ENCODE peak calls at places on chromosomes 4 and X, in six cellular contexts. S is HL-60, Y is GM23338, V is HepG2, W is HCT116, O is SK-N-SH. H is an unnamed sample.
A peak's percentile ranks its signal among the peaks of the same experiment; 100 is the strongest.

GRCh38 chr4:152165146-152165545 is 370.7 kb downstream of the FBXW7 start:
- DNase-seq in S (no peak), Y (peak; percentile 69), V (no peak), W (no peak), O (no peak), H (no peak)

GRCh38 chr4:180617203-180617602 is 1626.0 kb upstream of the TENM3 start:
- DNase-seq in S (no peak), Y (peak; percentile 11), V (peak; percentile 61), W (no peak), O (no peak), H (no peak)

GRCh38 chrX:153873282-153874090 is 12.5 kb downstream of the L1CAM start:
- DNase-seq in S (no peak), Y (no peak), V (no peak), W (no peak), O (peak; percentile 90), H (no peak)

GRCh38 chrX:53433651-53434639 is at the start of gene HSD17B10:
- DNase-seq in S (peak; percentile 92), Y (peak; percentile 96), V (peak; percentile 69), W (peak; percentile 48), O (peak; percentile 95), H (no peak)

GRCh38 chr4:169975131-169975836 is 50.9 kb downstream of the MFAP3L start:
- DNase-seq in S (no peak), Y (no peak), V (no peak), W (no peak), O (no peak), H (no peak)

GRCh38 chr4:1985287-1985686 is 23.5 kb downstream of the NELFA start:
- DNase-seq in S (no peak), Y (no peak), V (no peak), W (no peak), O (no peak), H (no peak)

GRCh38 chrX:105323951-105324350 is 103.5 kb upstream of the TEX13A start:
- DNase-seq in S (no peak), Y (no peak), V (no peak), W (no peak), O (no peak), H (no peak)

GRCh38 chr4:2436761-2437474 is 18.2 kb downstream of the CFAP99 start:
- DNase-seq in S (no peak), Y (no peak), V (no peak), W (no peak), O (no peak), H (no peak)

GRCh38 chr4:174926958-174927357 is 8.8 kb downstream of the ADAM29 start:
- DNase-seq in S (no peak), Y (no peak), V (no peak), W (no peak), O (no peak), H (no peak)

GRCh38 chr4:5152521-5152920 is 101.2 kb downstream of the STK32B start:
- DNase-seq in S (no peak), Y (no peak), V (no peak), W (no peak), O (no peak), H (no peak)

GRCh38 chr4:179353791-179354190 is 1911.6 kb upstream of the AGA start:
- DNase-seq in S (no peak), Y (no peak), V (no peak), W (no peak), O (no peak), H (no peak)

GRCh38 chr4:141099326-141099725 is 33.9 kb downstream of the RNF150 start:
- DNase-seq in S (no peak), Y (no peak), V (no peak), W (no peak), O (no peak), H (no peak)

GRCh38 chr4:125085-125820 is 952 bp downstream of the ZNF718 start:
- DNase-seq in S (peak; percentile 67), Y (peak; percentile 85), V (no peak), W (no peak), O (no peak), H (no peak)

GRCh38 chr4:121226362-121226761 is 62.2 kb upstream of the TNIP3 start:
- DNase-seq in S (no peak), Y (peak; percentile 15), V (no peak), W (no peak), O (no peak), H (no peak)

GRCh38 chr4:109611045-109611616 is 51.1 kb downstream of the MCUB start:
- DNase-seq in S (no peak), Y (no peak), V (peak; percentile 6), W (no peak), O (no peak), H (no peak)

GRCh38 chr4:111228874-111229273 is 606.0 kb upstream of the PITX2 start:
- DNase-seq in S (no peak), Y (no peak), V (no peak), W (no peak), O (no peak), H (no peak)

GRCh38 chr4:26062221-26062620 is 148.2 kb downstream of the SMIM20 start:
- DNase-seq in S (no peak), Y (no peak), V (no peak), W (no peak), O (no peak), H (no peak)

GRCh38 chrX:54921427-54922021 is 900 bp downstream of the TRO start:
- DNase-seq in S (no peak), Y (peak; percentile 78), V (peak; percentile 40), W (no peak), O (peak; percentile 83), H (no peak)

GRCh38 chrX:112840382-112841113 is at the start of gene AMOT:
- DNase-seq in S (peak; percentile 24), Y (peak; percentile 84), V (peak; percentile 1), W (peak; percentile 42), O (peak; percentile 83), H (no peak)

GRCh38 chr4:189092596-189092995 is 848.1 kb upstream of the FRG1 start:
- DNase-seq in S (no peak), Y (peak; percentile 26), V (no peak), W (no peak), O (no peak), H (no peak)

GRCh38 chrX:100687128-100687527 is 43.1 kb downstream of the SRPX2 start:
- DNase-seq in S (no peak), Y (no peak), V (no peak), W (no peak), O (no peak), H (no peak)

GRCh38 chr4:120874792-120875774 is 47.4 kb downstream of the PRDM5 start:
- DNase-seq in S (no peak), Y (peak; percentile 20), V (no peak), W (no peak), O (no peak), H (no peak)

GRCh38 chrX:87516716-87517115 is 886 bp upstream of the KLHL4 start:
- DNase-seq in S (no peak), Y (no peak), V (no peak), W (no peak), O (no peak), H (no peak)

GRCh38 chr4:183639291-183639690 is 19.7 kb downstream of the RWDD4 start:
- DNase-seq in S (no peak), Y (no peak), V (no peak), W (no peak), O (no peak), H (no peak)

GRCh38 chrX:123339201-123339905 is 155.3 kb downstream of the GRIA3 start:
- DNase-seq in S (no peak), Y (no peak), V (no peak), W (no peak), O (no peak), H (no peak)

GRCh38 chr4:41437264-41437566 is 100.7 kb upstream of the LIMCH1 start:
- DNase-seq in S (no peak), Y (no peak), V (no peak), W (no peak), O (no peak), H (no peak)

GRCh38 chr4:118676128-118676527 is 9.1 kb upstream of the METTL14 start:
- DNase-seq in S (no peak), Y (no peak), V (no peak), W (no peak), O (no peak), H (no peak)

GRCh38 chrX:12007881-12008280 is 130.4 kb upstream of the FRMPD4 start:
- DNase-seq in S (no peak), Y (no peak), V (no peak), W (peak; percentile 4), O (no peak), H (no peak)

GRCh38 chrX:132043977-132044376 is 20.9 kb downstream of the STK26 start:
- DNase-seq in S (no peak), Y (no peak), V (no peak), W (no peak), O (no peak), H (no peak)

GRCh38 chr4:8582436-8582835 is 2.2 kb downstream of the GPR78 start:
- DNase-seq in S (no peak), Y (no peak), V (no peak), W (no peak), O (peak; percentile 10), H (no peak)
- H3K27me3 ChIP-seq in S (no peaks in the 10 kb centered on the region), Y (peaks cover 13% of the 10 kb centered on the region), V (peaks cover 2% of the 10 kb centered on the region), W (peaks cover 24% of the 10 kb centered on the region), O (no peaks in the 10 kb centered on the region), H (peaks cover 2% of the 10 kb centered on the region)

GRCh38 chr4:157115613-157116340 is 39.8 kb downstream of the GLRB start:
- DNase-seq in S (no peak), Y (no peak), V (no peak), W (no peak), O (no peak), H (peak; percentile 7)
- TF ChIP-seq REST in S (no peak), Y (no peak), V (no peak), W (no peak), O (no peak), H (no peak)

GRCh38 chr4:112279882-112280315 is 5.8 kb downstream of the TIFA start:
- DNase-seq in S (no peak), Y (no peak), V (no peak), W (no peak), O (no peak), H (no peak)
- TF ChIP-seq POLR2AphosphoS5 in S (no peak), Y (no peak), V (no peak), W (no peak), O (no peak), H (no peak)

GRCh38 chr4:144647095-144647959 is 1.4 kb downstream of the HHIP start:
- DNase-seq in S (no peak), Y (peak; percentile 82), V (no peak), W (no peak), O (peak; percentile 10), H (no peak)

GRCh38 chr4:144645102-144645469 is 870 bp upstream of the HHIP start:
- DNase-seq in S (no peak), Y (peak; percentile 45), V (no peak), W (no peak), O (peak; percentile 17), H (no peak)

GRCh38 chr4:144645621-144646522 is at the start of gene HHIP:
- DNase-seq in S (peak; percentile 31), Y (peak; percentile 72), V (peak; percentile 1), W (no peak), O (peak; percentile 70), H (no peak)

GRCh38 chr4:144648042-144648441 is 2.1 kb downstream of the HHIP start:
- DNase-seq in S (no peak), Y (peak; percentile 42), V (no peak), W (no peak), O (no peak), H (no peak)

GRCh38 chr4:144646523-144647094 is 653 bp downstream of the HHIP start:
- DNase-seq in S (no peak), Y (peak; percentile 33), V (no peak), W (no peak), O (peak; percentile 62), H (no peak)
- H3K27me3 ChIP-seq in S (peaks cover 26% of the 10 kb centered on the region), Y (peaks cover 67% of the 10 kb centered on the region), V (peaks cover 1% of the 10 kb centered on the region), W (no peaks in the 10 kb centered on the region), O (peaks cover 9% of the 10 kb centered on the region), H (peaks cover 3% of the 10 kb centered on the region)

H was measured in Panc1.